ENCODE peak calls at places on chromosomes 16 and 17, in four cellular contexts. C is activated CD4-positive, alpha-beta T cell treated with anti-CD3 and anti-CD28 coated beads, Interleukin-2, amount 50 U/mL, for 1 hour; K is hepatic stellate cell; A is naive thymus-derived CD8-positive, alpha-beta T cell. F is an unnamed sample.
A peak's percentile ranks its signal among the peaks of the same experiment; 100 is the strongest.

GRCh38 chr17:29158096-29158495 is 22.1 kb downstream of the MYO18A start:
- DNase-seq in K (no peak), C (no peak), A (no peak), F (no peak)

GRCh38 chr16:46711106-46711769 is 21.8 kb downstream of the ORC6 start:
- DNase-seq in A (no peak), C (no peak), K (no peak), F (no peak)

GRCh38 chr17:78997231-78997741 is 12.3 kb downstream of the CANT1 start:
- DNase-seq in C (no peak), A (no peak), K (no peak), F (no peak)

GRCh38 chr16:52256310-52257078 is 290.4 kb downstream of the TOX3 start:
- DNase-seq in A (no peak), K (no peak), C (no peak), F (no peak)

GRCh38 chr17:55327225-55328088 is 62.7 kb downstream of the HLF start:
- DNase-seq in A (no peak), C (no peak), K (no peak), F (no peak)

GRCh38 chr17:31558748-31559646 is 167.5 kb downstream of the RAB11FIP4 start:
- DNase-seq in C (peak; percentile 43), A (no peak), K (peak; percentile 92), F (peak; percentile 78)

GRCh38 chr16:240559-240958 is 5.9 kb downstream of the FAM234A start:
- DNase-seq in A (no peak), K (no peak), C (no peak), F (no peak)

GRCh38 chr16:67279296-67280089 is at the start of gene PLEKHG4:
- DNase-seq in K (peak; percentile 88), C (peak; percentile 78), A (peak; percentile 71), F (peak; percentile 82)

GRCh38 chr16:71507061-71507460 is 17.9 kb upstream of the ZNF19 start:
- DNase-seq in A (no peak), C (no peak), K (no peak), F (no peak)

GRCh38 chr17:1998426-1998784 is 26.7 kb downstream of the RTN4RL1 start:
- DNase-seq in C (no peak), A (no peak), K (no peak), F (no peak)

GRCh38 chr16:14629612-14629918 is 495 bp downstream of the PARN start:
- DNase-seq in A (no peak), K (peak; percentile 24), C (no peak), F (peak; percentile 37)

GRCh38 chr16:83002351-83003334 is 375.9 kb downstream of the CDH13 start:
- DNase-seq in C (no peak), A (no peak), K (no peak), F (no peak)

GRCh38 chr16:73228649-73229048 is 180.7 kb upstream of the ZFHX3 start:
- DNase-seq in K (peak; percentile 67), C (no peak), A (no peak), F (no peak)

GRCh38 chr17:57911834-57912673 is 43.2 kb downstream of the CUEDC1 start:
- DNase-seq in K (no peak), C (no peak), A (no peak), F (no peak)

GRCh38 chr16:85372627-85373372 is 240.3 kb upstream of the GSE1 start:
- DNase-seq in K (peak; percentile 90), A (no peak), C (no peak), F (no peak)

GRCh38 chr17:2954898-2955445 is 108.4 kb downstream of the OR1D5 start:
- DNase-seq in K (peak; percentile 69), C (no peak), A (no peak), F (no peak)

GRCh38 chr17:80025140-80025539 is 10.5 kb downstream of the TBC1D16 start:
- DNase-seq in C (no peak), A (no peak), K (no peak), F (no peak)

GRCh38 chr16:72394526-72394925 is 222.6 kb upstream of the PMFBP1 start:
- DNase-seq in K (no peak), C (no peak), A (no peak), F (no peak)

GRCh38 chr17:39064374-39064773 is 87.1 kb downstream of the PLXDC1 start:
- DNase-seq in K (peak; percentile 74), C (no peak), A (no peak), F (no peak)

GRCh38 chr16:15493416-15494181 is 59.2 kb downstream of the BMERB1 start:
- DNase-seq in K (peak; percentile 28), C (no peak), A (no peak), F (no peak)

GRCh38 chr16:30076276-30076791 is 540 bp downstream of the PPP4C start:
- DNase-seq in C (peak; percentile 25), K (no peak), A (no peak), F (no peak)

GRCh38 chr16:53745753-53746258 is 41.9 kb downstream of the FTO start:
- DNase-seq in C (no peak), K (no peak), A (no peak), F (no peak)

GRCh38 chr16:30951785-30952184 is 2.9 kb downstream of the ORAI3 start:
- DNase-seq in C (no peak), A (no peak), K (no peak), F (no peak)

GRCh38 chr17:7204335-7204734 is 15.3 kb downstream of the DLG4 start:
- DNase-seq in A (peak; percentile 32), K (no peak), C (no peak), F (no peak)

GRCh38 chr16:67976205-67976604 is 4.1 kb downstream of the DPEP3 start:
- DNase-seq in C (no peak), A (no peak), K (no peak), F (no peak)

GRCh38 chr16:57510016-57510871 is 24.0 kb upstream of the DOK4 start:
- DNase-seq in A (no peak), K (no peak), C (no peak), F (no peak)

GRCh38 chr17:692116-692515 is 22.5 kb downstream of the VPS53 start:
- DNase-seq in A (no peak), K (no peak), C (no peak), F (no peak)

GRCh38 chr17:75706042-75706728 is 15.1 kb upstream of the ITGB4 start:
- DNase-seq in C (no peak), A (no peak), K (no peak), F (no peak)

GRCh38 chr17:14303343-14304221 is 2.7 kb downstream of the HS3ST3B1 start:
- DNase-seq in A (peak; percentile 24), K (no peak), C (peak; percentile 39), F (peak; percentile 33)

GRCh38 chr16:53043986-53044571 is 8.6 kb downstream of the CHD9NB start:
- DNase-seq in K (no peak), C (no peak), A (no peak), F (no peak)

GRCh38 chr17:57530508-57530907 is 214.6 kb downstream of the CCDC182 start:
- DNase-seq in A (no peak), K (no peak), C (no peak), F (no peak)